ENCODE peak calls at places on chromosome 11, in six cellular contexts. B is PC-9, W is GM10248, E is A549, L is H9, A is hepatocyte. S is an unnamed sample.
A peak's percentile ranks its signal among the peaks of the same experiment; 100 is the strongest.

GRCh38 chr11:93895106-93895862 is 44.9 kb upstream of the VSTM5 start:
- DNase-seq in B (peak; percentile 18), W (no peak), E (peak; percentile 53), L (no peak), A (peak; percentile 85), S (no peak)

GRCh38 chr11:75160328-75160757 is 9.4 kb downstream of the SLCO2B1 start:
- DNase-seq in B (no peak), W (no peak), E (no peak), L (no peak), A (no peak), S (no peak)

GRCh38 chr11:132866783-132867545 is 665.3 kb downstream of the OPCML start:
- DNase-seq in B (no peak), W (no peak), E (no peak), L (no peak), A (no peak), S (no peak)

GRCh38 chr11:45145421-45146071 is 893 bp upstream of the PRDM11 start:
- DNase-seq in B (no peak), W (no peak), E (no peak), L (peak; percentile 87), A (peak; percentile 61), S (no peak)

GRCh38 chr11:131696584-131697120 is 326.2 kb downstream of the NTM start:
- DNase-seq in B (no peak), W (no peak), E (no peak), L (no peak), A (no peak), S (no peak)

GRCh38 chr11:17979770-17980371 is 33.0 kb downstream of the SERGEF start:
- DNase-seq in B (peak; percentile 35), W (peak; percentile 66), E (peak; percentile 19), L (peak; percentile 64), A (peak; percentile 61), S (no peak)

GRCh38 chr11:35787626-35788025 is 125.1 kb downstream of the TRIM44 start:
- DNase-seq in B (no peak), W (no peak), E (no peak), L (no peak), A (no peak), S (no peak)

GRCh38 chr11:125084057-125084416 is 20.9 kb downstream of the SLC37A2 start:
- DNase-seq in B (no peak), W (peak; percentile 7), E (no peak), L (no peak), A (no peak), S (no peak)

GRCh38 chr11:1619449-1619848 is 2.5 kb downstream of the KRTAP5-4 start:
- DNase-seq in B (no peak), W (no peak), E (no peak), L (no peak), A (no peak), S (no peak)

GRCh38 chr11:46554205-46555162 is 39.3 kb downstream of the AMBRA1 start:
- DNase-seq in B (peak; percentile 17), W (no peak), E (peak; percentile 84), L (no peak), A (peak; percentile 68), S (no peak)

DNA sequence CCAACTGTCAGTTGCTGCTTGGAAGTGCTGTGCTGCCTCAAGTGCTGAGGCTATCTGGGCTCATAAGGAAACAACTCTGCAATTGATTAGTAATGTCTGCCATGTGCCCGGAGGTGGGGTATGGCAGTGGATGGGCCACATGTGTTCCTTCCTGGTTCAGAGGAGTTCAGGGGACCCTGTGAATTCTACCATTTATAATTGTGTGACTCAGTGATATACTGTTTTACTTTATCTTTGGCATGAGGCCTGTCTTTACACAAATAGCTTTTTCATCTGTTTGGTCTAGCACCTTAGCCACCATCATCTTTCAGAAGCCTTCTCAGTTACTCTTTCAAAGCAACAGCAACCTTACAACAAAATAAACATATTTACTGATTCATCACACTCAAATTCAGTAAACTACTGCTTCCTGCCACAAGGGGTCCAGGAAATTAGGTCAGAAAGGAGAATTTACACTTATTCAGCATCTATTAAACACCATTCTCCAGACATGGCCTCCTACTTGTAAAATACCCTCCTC is 20.9 kb downstream of the DKK3 start:
- DNase-seq in B (no peak), W (no peak), E (peak; percentile 66), L (peak; percentile 27), A (no peak), S (no peak)
- TF ChIP-seq CTCF in B (peak; percentile 62), W (no peak), E (peak; percentile 23), L (peak; percentile 59), A (peak; percentile 34), S (no peak)

GRCh38 chr11:3047637-3048036 is 9.6 kb downstream of the CARS1 start:
- DNase-seq in B (no peak), W (no peak), E (no peak), L (no peak), A (no peak), S (no peak)

GRCh38 chr11:3044004-3044403 is 13.2 kb downstream of the CARS1 start:
- DNase-seq in B (no peak), W (no peak), E (no peak), L (no peak), A (no peak), S (no peak)

GRCh38 chr11:3046641-3047040 is 10.6 kb downstream of the CARS1 start:
- DNase-seq in B (no peak), W (no peak), E (no peak), L (no peak), A (no peak), S (no peak)

GRCh38 chr11:3044915-3045314 is 12.3 kb downstream of the CARS1 start:
- DNase-seq in B (no peak), W (no peak), E (no peak), L (no peak), A (no peak), S (no peak)

DNA sequence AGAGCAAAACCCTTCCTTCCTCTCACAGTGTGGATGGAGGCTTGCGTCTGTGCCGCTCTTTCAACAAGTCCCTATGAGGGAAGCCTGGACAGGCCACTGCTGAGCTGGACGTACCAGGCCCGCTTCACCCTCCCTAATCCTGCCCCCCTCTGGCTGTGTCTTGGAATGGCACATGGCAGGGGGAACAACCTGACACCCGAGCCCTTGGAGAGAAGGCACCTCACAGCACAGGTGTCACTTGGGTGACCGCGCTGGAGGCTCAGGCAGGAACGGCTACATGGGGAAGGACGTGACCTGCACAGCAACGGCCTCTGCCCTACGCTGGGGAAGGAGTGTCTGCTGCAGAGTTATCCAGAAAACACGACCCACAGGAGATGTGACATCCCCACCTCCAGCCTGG is 11.0 kb downstream of the CARS1 start:
- DNase-seq in B (no peak), W (no peak), E (peak; percentile 25), L (peak; percentile 50), A (no peak), S (no peak)
- TF ChIP-seq CTCF in B (no peak), W (no peak), E (no peak), L (peak; percentile 52), A (no peak), S (no peak)

DNA sequence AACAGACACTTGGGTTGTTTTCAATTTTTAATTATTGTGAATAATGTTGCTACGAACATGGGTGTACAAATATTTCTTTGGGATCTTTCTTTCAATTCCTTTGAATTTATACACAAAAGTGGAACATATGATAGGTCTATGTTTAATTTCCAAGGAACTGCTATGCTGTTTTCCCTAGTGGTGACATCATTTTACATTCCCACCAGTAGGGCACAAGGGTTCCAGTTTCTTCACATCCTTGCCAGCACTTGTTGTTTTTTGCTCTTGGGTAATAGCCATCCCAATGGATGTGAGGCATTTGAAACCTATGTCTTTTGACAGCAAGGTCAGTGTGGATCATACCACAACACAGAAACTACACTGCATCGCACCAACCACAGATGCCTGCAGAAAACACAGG is 41.8 kb upstream of the SCN3B start:
- DNase-seq in B (no peak), W (no peak), E (no peak), L (no peak), A (no peak), S (no peak)
- TF ChIP-seq CTCF in B (no peak), W (no peak), E (no peak), L (peak; percentile 43), A (no peak), S (no peak)

DNA sequence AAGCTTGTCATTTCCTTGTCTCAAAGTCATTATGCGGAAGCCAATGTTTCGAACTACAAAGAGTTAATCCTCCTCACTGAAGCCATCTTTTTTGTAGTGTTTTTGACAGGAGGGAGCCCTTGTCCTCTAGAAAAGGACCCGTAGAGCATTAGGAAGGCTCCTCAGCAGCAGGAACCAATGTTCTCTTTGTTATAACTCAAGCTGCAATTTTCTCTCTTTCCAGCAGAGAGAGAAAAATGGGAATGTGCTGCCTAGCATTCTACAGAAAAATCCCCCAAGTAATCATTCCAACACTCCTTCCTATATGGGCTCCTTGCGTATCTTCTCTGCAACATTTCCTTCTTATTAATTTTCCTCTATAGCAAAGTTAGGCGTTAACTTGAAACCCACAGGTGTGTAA is 30.6 kb downstream of the SC5D start:
- DNase-seq in B (no peak), W (no peak), E (no peak), L (no peak), A (no peak), S (no peak)
- TF ChIP-seq CTCF in B (no peak), W (no peak), E (no peak), L (peak; percentile 51), A (peak; percentile 28), S (no peak)